ENCODE peak calls at places on chromosomes 4 and X, in nine cellular contexts. One of them, this sample, is unnamed.

GRCh38 chr4:2338754-2339457 is 77.0 kb upstream of the MXD4 start:
- DNase-seq in psoas muscle: no peak
- DNase-seq in SK-N-SH: no peak
- DNase-seq in fibroblast of mammary gland: no peak
- DNase-seq in Karpas-422: no peak
- DNase-seq in IMR-90: no peak
- DNase-seq in right cardiac atrium: no peak
- DNase-seq in thoracic aorta: no peak
- DNase-seq in A549: no peak
- DNase-seq in this sample: no peak

GRCh38 chrX:12210196-12210815 is 72.0 kb downstream of the FRMPD4 start:
- DNase-seq in fibroblast of mammary gland: peak; percentile 87
- DNase-seq in A549: peak; percentile 2
- DNase-seq in thoracic aorta: no peak
- DNase-seq in right cardiac atrium: no peak
- DNase-seq in SK-N-SH: no peak
- DNase-seq in Karpas-422: no peak
- DNase-seq in psoas muscle: peak; percentile 13
- DNase-seq in IMR-90: peak; percentile 78
- DNase-seq in this sample: peak; percentile 71

GRCh38 chrX:129540725-129541184 is 696 bp downstream of the OCRL start:
- DNase-seq in SK-N-SH: no peak
- DNase-seq in A549: peak; percentile 25
- DNase-seq in Karpas-422: no peak
- DNase-seq in fibroblast of mammary gland: peak; percentile 16
- DNase-seq in thoracic aorta: no peak
- DNase-seq in psoas muscle: peak; percentile 15
- DNase-seq in IMR-90: no peak
- DNase-seq in right cardiac atrium: peak; percentile 46
- DNase-seq in this sample: no peak

GRCh38 chr4:130419576-130419975 is 1323.6 kb downstream of the C4orf33 start:
- DNase-seq in psoas muscle: no peak
- DNase-seq in right cardiac atrium: no peak
- DNase-seq in Karpas-422: no peak
- DNase-seq in thoracic aorta: no peak
- DNase-seq in A549: no peak
- DNase-seq in SK-N-SH: no peak
- DNase-seq in fibroblast of mammary gland: peak; percentile 26
- DNase-seq in IMR-90: no peak
- DNase-seq in this sample: peak; percentile 61

GRCh38 chrX:25858273-25858880 is 279.8 kb upstream of the MAGEB18 start:
- DNase-seq in right cardiac atrium: no peak
- DNase-seq in thoracic aorta: no peak
- DNase-seq in fibroblast of mammary gland: no peak
- DNase-seq in IMR-90: no peak
- DNase-seq in SK-N-SH: no peak
- DNase-seq in A549: no peak
- DNase-seq in Karpas-422: no peak
- DNase-seq in psoas muscle: no peak
- DNase-seq in this sample: peak; percentile 46

GRCh38 chr4:41550308-41550707 is 12.4 kb downstream of the LIMCH1 start:
- DNase-seq in thoracic aorta: no peak
- DNase-seq in right cardiac atrium: no peak
- DNase-seq in Karpas-422: no peak
- DNase-seq in A549: no peak
- DNase-seq in SK-N-SH: no peak
- DNase-seq in IMR-90: no peak
- DNase-seq in fibroblast of mammary gland: no peak
- DNase-seq in psoas muscle: no peak
- DNase-seq in this sample: peak; percentile 60

GRCh38 chr4:174089711-174090110 is 193.8 kb downstream of the FBXO8 start:
- DNase-seq in Karpas-422: no peak
- DNase-seq in A549: no peak
- DNase-seq in right cardiac atrium: no peak
- DNase-seq in psoas muscle: no peak
- DNase-seq in fibroblast of mammary gland: no peak
- DNase-seq in IMR-90: no peak
- DNase-seq in thoracic aorta: no peak
- DNase-seq in SK-N-SH: no peak
- DNase-seq in this sample: no peak

GRCh38 chrX:39950035-39950688 is 147.6 kb downstream of the BCOR start:
- DNase-seq in Karpas-422: peak; percentile 42
- DNase-seq in right cardiac atrium: no peak
- DNase-seq in fibroblast of mammary gland: peak; percentile 23
- DNase-seq in SK-N-SH: no peak
- DNase-seq in A549: no peak
- DNase-seq in thoracic aorta: no peak
- DNase-seq in IMR-90: peak; percentile 33
- DNase-seq in psoas muscle: no peak
- DNase-seq in this sample: no peak

GRCh38 chr4:73679836-73680235 is 59.6 kb upstream of the RASSF6 start:
- DNase-seq in psoas muscle: no peak
- DNase-seq in IMR-90: peak; percentile 85
- DNase-seq in A549: no peak
- DNase-seq in right cardiac atrium: no peak
- DNase-seq in SK-N-SH: no peak
- DNase-seq in fibroblast of mammary gland: peak; percentile 91
- DNase-seq in thoracic aorta: no peak
- DNase-seq in Karpas-422: no peak
- DNase-seq in this sample: peak; percentile 75

GRCh38 chrX:74179499-74179898 is 124.5 kb upstream of the ZCCHC13 start:
- DNase-seq in thoracic aorta: no peak
- DNase-seq in SK-N-SH: no peak
- DNase-seq in right cardiac atrium: no peak
- DNase-seq in Karpas-422: no peak
- DNase-seq in IMR-90: no peak
- DNase-seq in psoas muscle: no peak
- DNase-seq in fibroblast of mammary gland: no peak
- DNase-seq in A549: no peak
- DNase-seq in this sample: no peak

GRCh38 chrX:111041018-111041462 is 55.0 kb upstream of the PAK3 start:
- DNase-seq in A549: no peak
- DNase-seq in SK-N-SH: no peak
- DNase-seq in fibroblast of mammary gland: peak; percentile 88
- DNase-seq in right cardiac atrium: no peak
- DNase-seq in IMR-90: peak; percentile 90
- DNase-seq in Karpas-422: peak; percentile 42
- DNase-seq in thoracic aorta: no peak
- DNase-seq in psoas muscle: no peak
- DNase-seq in this sample: peak; percentile 88

GRCh38 chrX:124098089-124098488 is 136.6 kb downstream of the STAG2 start:
- DNase-seq in thoracic aorta: no peak
- DNase-seq in psoas muscle: no peak
- DNase-seq in right cardiac atrium: no peak
- DNase-seq in IMR-90: peak; percentile 51
- DNase-seq in SK-N-SH: peak; percentile 16
- DNase-seq in Karpas-422: peak; percentile 71
- DNase-seq in fibroblast of mammary gland: peak; percentile 54
- DNase-seq in A549: no peak
- DNase-seq in this sample: peak; percentile 48

GRCh38 chr4:30721353-30722091 is 1.4 kb downstream of the PCDH7 start:
- DNase-seq in fibroblast of mammary gland: peak; percentile 33
- DNase-seq in A549: peak; percentile 3
- DNase-seq in Karpas-422: no peak
- DNase-seq in thoracic aorta: no peak
- DNase-seq in right cardiac atrium: peak; percentile 62
- DNase-seq in psoas muscle: peak; percentile 35
- DNase-seq in IMR-90: peak; percentile 44
- DNase-seq in SK-N-SH: peak; percentile 86
- DNase-seq in this sample: peak; percentile 39

GRCh38 chr4:76703123-76703490 is 194.8 kb downstream of the SOWAHB start:
- DNase-seq in thoracic aorta: no peak
- DNase-seq in IMR-90: no peak
- DNase-seq in fibroblast of mammary gland: no peak
- DNase-seq in psoas muscle: no peak
- DNase-seq in Karpas-422: no peak
- DNase-seq in A549: no peak
- DNase-seq in right cardiac atrium: no peak
- DNase-seq in SK-N-SH: no peak
- DNase-seq in this sample: no peak

GRCh38 chr4:7426525-7427171 is 8.1 kb downstream of the PSAPL1 start:
- DNase-seq in IMR-90: no peak
- DNase-seq in Karpas-422: no peak
- DNase-seq in psoas muscle: no peak
- DNase-seq in SK-N-SH: peak; percentile 7
- DNase-seq in thoracic aorta: no peak
- DNase-seq in A549: no peak
- DNase-seq in fibroblast of mammary gland: no peak
- DNase-seq in right cardiac atrium: no peak
- DNase-seq in this sample: no peak

GRCh38 chrX:137432609-137433008 is 133.3 kb upstream of the ZIC3 start:
- DNase-seq in right cardiac atrium: no peak
- DNase-seq in Karpas-422: peak; percentile 69
- DNase-seq in SK-N-SH: peak; percentile 43
- DNase-seq in thoracic aorta: no peak
- DNase-seq in psoas muscle: no peak
- DNase-seq in fibroblast of mammary gland: no peak
- DNase-seq in A549: no peak
- DNase-seq in IMR-90: no peak
- DNase-seq in this sample: no peak

GRCh38 chr4:5751073-5751917 is 40.3 kb downstream of the EVC start:
- DNase-seq in fibroblast of mammary gland: peak; percentile 98
- DNase-seq in right cardiac atrium: no peak
- DNase-seq in Karpas-422: no peak
- DNase-seq in IMR-90: peak; percentile 81
- DNase-seq in thoracic aorta: no peak
- DNase-seq in SK-N-SH: no peak
- DNase-seq in A549: no peak
- DNase-seq in psoas muscle: no peak
- DNase-seq in this sample: peak; percentile 97

GRCh38 chr4:807792-808191 is 18.1 kb downstream of the CPLX1 start:
- DNase-seq in A549: no peak
- DNase-seq in IMR-90: no peak
- DNase-seq in thoracic aorta: no peak
- DNase-seq in Karpas-422: no peak
- DNase-seq in psoas muscle: no peak
- DNase-seq in fibroblast of mammary gland: no peak
- DNase-seq in right cardiac atrium: no peak
- DNase-seq in SK-N-SH: no peak
- DNase-seq in this sample: no peak

GRCh38 chrX:17564689-17565409 is 172.4 kb upstream of the SCML1 start:
- DNase-seq in IMR-90: no peak
- DNase-seq in A549: no peak
- DNase-seq in right cardiac atrium: no peak
- DNase-seq in SK-N-SH: no peak
- DNase-seq in psoas muscle: peak; percentile 21
- DNase-seq in fibroblast of mammary gland: peak; percentile 60
- DNase-seq in thoracic aorta: no peak
- DNase-seq in Karpas-422: no peak
- DNase-seq in this sample: no peak

GRCh38 chr4:82201805-82202636 is 171.8 kb downstream of the HNRNPD start:
- DNase-seq in psoas muscle: no peak
- DNase-seq in right cardiac atrium: no peak
- DNase-seq in SK-N-SH: peak; percentile 17
- DNase-seq in IMR-90: peak; percentile 27
- DNase-seq in thoracic aorta: no peak
- DNase-seq in A549: no peak
- DNase-seq in fibroblast of mammary gland: peak; percentile 51
- DNase-seq in Karpas-422: peak; percentile 71
- DNase-seq in this sample: peak; percentile 63

DNA sequence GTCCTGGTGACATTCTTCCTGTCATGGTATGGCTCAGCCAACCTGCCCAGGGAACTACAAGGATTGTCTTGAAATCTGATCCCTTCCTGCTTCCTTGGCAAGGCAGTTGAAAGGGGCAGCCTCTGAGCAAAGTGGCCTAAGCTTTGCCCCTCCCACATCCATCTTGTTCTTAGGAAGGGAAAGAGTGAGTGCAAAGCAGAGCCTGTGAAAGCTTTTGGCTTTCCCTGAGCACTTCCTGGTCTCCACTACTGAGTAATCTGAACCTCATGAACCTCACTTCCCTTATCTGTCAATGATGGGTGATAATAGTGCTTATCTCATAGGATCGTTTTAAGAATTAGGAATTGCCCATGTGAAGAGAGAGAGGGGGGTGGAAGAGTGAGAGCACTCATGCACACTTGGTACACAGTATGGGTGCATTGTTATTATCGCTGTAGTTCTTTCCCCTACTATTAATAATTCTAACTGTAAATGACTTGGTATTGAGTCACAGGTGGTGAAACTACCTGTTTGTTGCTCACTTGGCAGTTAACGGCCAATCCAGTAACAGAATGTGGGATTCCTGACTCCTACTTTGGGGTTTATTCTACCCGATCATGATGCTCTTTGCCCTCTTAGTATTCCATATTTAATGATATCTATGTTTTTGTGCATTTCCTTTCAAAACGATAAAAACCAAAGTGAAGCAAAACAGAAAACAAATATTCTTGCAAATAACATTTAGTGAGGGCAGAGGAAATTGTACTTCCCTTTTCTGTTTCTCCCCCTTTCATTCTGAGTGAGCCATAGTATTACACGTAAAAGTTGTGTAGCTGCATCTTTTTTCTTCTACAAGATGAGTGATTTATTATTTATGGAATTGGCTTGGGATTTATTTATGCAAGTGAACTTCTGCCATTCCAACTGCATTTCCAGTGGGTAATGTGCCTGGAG is 109.6 kb downstream of the AFF2 start:
- DNase-seq in SK-N-SH: no peak
- DNase-seq in A549: no peak
- DNase-seq in psoas muscle: no peak
- DNase-seq in IMR-90: no peak
- DNase-seq in thoracic aorta: no peak
- DNase-seq in fibroblast of mammary gland: no peak
- DNase-seq in right cardiac atrium: no peak
- DNase-seq in Karpas-422: peak; percentile 74
- DNase-seq in this sample: no peak
- H3K4me3 ChIP-seq in SK-N-SH: no peak overlapping the region
- H3K4me3 ChIP-seq in A549: no peak overlapping the region
- H3K4me3 ChIP-seq in psoas muscle: no peak overlapping the region
- H3K4me3 ChIP-seq in IMR-90: no peak overlapping the region
- H3K4me3 ChIP-seq in thoracic aorta: no peak overlapping the region
- H3K4me3 ChIP-seq in fibroblast of mammary gland: no peak overlapping the region
- H3K4me3 ChIP-seq in right cardiac atrium: no peak overlapping the region
- H3K4me3 ChIP-seq in Karpas-422: peak overlapping the region; percentile 16
- H3K4me3 ChIP-seq in this sample: no peak overlapping the region

GRCh38 chr4:98653890-98654867 is 4.2 kb downstream of the TSPAN5 start:
- DNase-seq in Karpas-422: no peak
- DNase-seq in fibroblast of mammary gland: peak; percentile 97
- DNase-seq in right cardiac atrium: no peak
- DNase-seq in psoas muscle: no peak
- DNase-seq in A549: peak; percentile 25
- DNase-seq in IMR-90: peak; percentile 98
- DNase-seq in thoracic aorta: no peak
- DNase-seq in SK-N-SH: no peak
- DNase-seq in this sample: peak; percentile 85
- H3K4me3 ChIP-seq in Karpas-422: no peak overlapping the region
- H3K4me3 ChIP-seq in fibroblast of mammary gland: peak overlapping the region; percentile 97
- H3K4me3 ChIP-seq in right cardiac atrium: no peak overlapping the region
- H3K4me3 ChIP-seq in psoas muscle: no peak overlapping the region
- H3K4me3 ChIP-seq in A549: no peak overlapping the region
- H3K4me3 ChIP-seq in IMR-90: no peak overlapping the region
- H3K4me3 ChIP-seq in thoracic aorta: peak overlapping the region; percentile 37
- H3K4me3 ChIP-seq in SK-N-SH: no peak overlapping the region
- H3K4me3 ChIP-seq in this sample: peak overlapping the region; percentile 4

GRCh38 chrX:135003876-135004623 is 13.3 kb downstream of the SMIM10 start:
- DNase-seq in A549: peak; percentile 61
- DNase-seq in Karpas-422: peak; percentile 96
- DNase-seq in right cardiac atrium: peak; percentile 96
- DNase-seq in SK-N-SH: peak; percentile 89
- DNase-seq in thoracic aorta: peak; percentile 65
- DNase-seq in IMR-90: peak; percentile 87
- DNase-seq in fibroblast of mammary gland: peak; percentile 83
- DNase-seq in psoas muscle: peak; percentile 88
- DNase-seq in this sample: peak; percentile 92
- H3K4me3 ChIP-seq in A549: peak overlapping the region; percentile 59
- H3K4me3 ChIP-seq in Karpas-422: peak overlapping the region; percentile 60
- H3K4me3 ChIP-seq in right cardiac atrium: peak overlapping the region; percentile 45
- H3K4me3 ChIP-seq in SK-N-SH: peak overlapping the region; percentile 56
- H3K4me3 ChIP-seq in thoracic aorta: peak overlapping the region; percentile 73
- H3K4me3 ChIP-seq in IMR-90: peak overlapping the region; percentile 64
- H3K4me3 ChIP-seq in fibroblast of mammary gland: peak overlapping the region; percentile 57
- H3K4me3 ChIP-seq in psoas muscle: peak overlapping the region; percentile 61
- H3K4me3 ChIP-seq in this sample: peak overlapping the region; percentile 59

GRCh38 chr4:185993328-185993973 is 75.5 kb upstream of the TLR3 start:
- DNase-seq in IMR-90: no peak
- DNase-seq in right cardiac atrium: no peak
- DNase-seq in SK-N-SH: no peak
- DNase-seq in thoracic aorta: no peak
- DNase-seq in A549: no peak
- DNase-seq in fibroblast of mammary gland: no peak
- DNase-seq in Karpas-422: no peak
- DNase-seq in psoas muscle: no peak
- DNase-seq in this sample: no peak
- H3K4me3 ChIP-seq in IMR-90: no peak overlapping the region
- H3K4me3 ChIP-seq in right cardiac atrium: no peak overlapping the region
- H3K4me3 ChIP-seq in SK-N-SH: no peak overlapping the region
- H3K4me3 ChIP-seq in thoracic aorta: no peak overlapping the region
- H3K4me3 ChIP-seq in A549: no peak overlapping the region
- H3K4me3 ChIP-seq in fibroblast of mammary gland: no peak overlapping the region
- H3K4me3 ChIP-seq in Karpas-422: no peak overlapping the region
- H3K4me3 ChIP-seq in psoas muscle: no peak overlapping the region
- H3K4me3 ChIP-seq in this sample: no peak overlapping the region